ENCODE peak calls at places on chromosomes 3 and 15, in nine cellular contexts. F is HCT116, H is A549, Y is ovary, C is endothelial cell of umbilical vein, L is upper lobe of left lung, R is suprapubic skin, D is HepG2, S is IMR-90. Z is an unnamed sample.

GRCh38 chr15:27260523-27260922 is 289.5 kb downstream of the GABRG3 start:
- DNase-seq in H (no peak), L (no peak), F (no peak), R (no peak), C (no peak), S (no peak), Y (no peak), D (no peak), Z (no peak)

GRCh38 chr3:130379274-130379673 is 33.8 kb downstream of the COL6A5 start:
- DNase-seq in F (no peak), C (no peak), S (no peak), H (no peak), R (no peak), D (no peak), Y (no peak), L (no peak), Z (no peak)

GRCh38 chr3:63818282-63819150 is 583 bp upstream of the C3orf49 start:
- DNase-seq in L (peak), Y (peak), F (peak), C (peak), R (peak), D (peak), S (peak), H (peak), Z (peak)

GRCh38 chr15:62119224-62119925 is 45.7 kb downstream of the C2CD4B start:
- DNase-seq in R (no peak), L (no peak), H (peak), C (peak), S (peak), D (peak), F (peak), Y (no peak), Z (no peak)

GRCh38 chr3:176992565-176992964 is 204.7 kb downstream of the TBL1XR1 start:
- DNase-seq in S (no peak), L (no peak), R (no peak), F (no peak), D (no peak), C (no peak), Y (no peak), H (no peak), Z (no peak)

GRCh38 chr3:28334552-28334951 is 14.0 kb upstream of the ZCWPW2 start:
- DNase-seq in H (no peak), S (peak), L (no peak), R (no peak), Y (no peak), F (no peak), D (no peak), C (no peak), Z (no peak)

GRCh38 chr15:85646538-85647091 is 148.1 kb downstream of the KLHL25 start:
- DNase-seq in D (no peak), R (no peak), S (peak), H (no peak), F (no peak), L (no peak), C (peak), Y (no peak), Z (no peak)

GRCh38 chr3:150184426-150185071 is 213.9 kb upstream of the PFN2 start:
- DNase-seq in D (peak), Y (no peak), L (no peak), R (no peak), H (peak), F (no peak), C (no peak), S (peak), Z (no peak)

GRCh38 chr15:26985050-26985449 is 14.1 kb downstream of the GABRG3 start:
- DNase-seq in R (no peak), D (no peak), F (no peak), C (no peak), S (no peak), L (no peak), Y (no peak), H (no peak), Z (no peak)

GRCh38 chr3:191414286-191414685 is 46.7 kb upstream of the PYDC2 start:
- DNase-seq in C (no peak), S (peak), L (no peak), F (no peak), Y (no peak), D (no peak), H (no peak), R (no peak), Z (no peak)

GRCh38 chr3:5056005-5056391 is 66.1 kb upstream of the ARL8B start:
- DNase-seq in S (no peak), D (no peak), L (no peak), C (no peak), Y (no peak), R (no peak), F (no peak), H (no peak), Z (no peak)

GRCh38 chr15:54990793-54991192 is 205.9 kb downstream of the RSL24D1 start:
- DNase-seq in D (no peak), L (no peak), S (no peak), H (no peak), C (no peak), F (no peak), Y (no peak), R (no peak), Z (no peak)

GRCh38 chr15:64947211-64947610 is 35.5 kb downstream of the ANKDD1A start:
- DNase-seq in F (no peak), R (no peak), H (no peak), C (no peak), L (no peak), S (no peak), D (no peak), Y (no peak), Z (no peak)

GRCh38 chr3:150588027-150588830 is 14.9 kb upstream of the SELENOT start:
- DNase-seq in L (peak), F (no peak), H (no peak), R (no peak), S (no peak), Y (no peak), D (no peak), C (no peak), Z (peak)

GRCh38 chr3:81723732-81724313 is 37.6 kb downstream of the GBE1 start:
- DNase-seq in Y (no peak), L (no peak), S (peak), D (peak), H (no peak), R (no peak), F (no peak), C (peak), Z (no peak)

GRCh38 chr3:15271785-15272381 is 60.5 kb downstream of the SH3BP5 start:
- DNase-seq in H (no peak), S (no peak), F (no peak), Y (peak), D (no peak), R (no peak), C (no peak), L (peak), Z (no peak)

GRCh38 chr15:62240697-62241096 is 75.6 kb upstream of the C2CD4B start:
- DNase-seq in H (no peak), S (no peak), F (no peak), Y (no peak), C (no peak), R (no peak), D (no peak), L (no peak), Z (no peak)

GRCh38 chr3:123444023-123444422 is 4.9 kb downstream of the ADCY5 start:
- DNase-seq in C (no peak), Y (no peak), F (no peak), H (no peak), R (no peak), L (no peak), S (no peak), D (no peak), Z (no peak)

GRCh38 chr3:38649500-38650247 is at the start of gene SCN5A:
- DNase-seq in F (no peak), C (peak), D (no peak), R (no peak), Y (peak), L (peak), S (no peak), H (peak), Z (peak)

GRCh38 chr3:110932515-110933095 is 139.0 kb upstream of the NECTIN3 start:
- DNase-seq in F (no peak), R (no peak), C (no peak), H (no peak), Y (no peak), S (peak), D (no peak), L (no peak), Z (no peak)

GRCh38 chr3:155064920-155065319 is 15.2 kb upstream of the MME start:
- DNase-seq in R (no peak), Y (no peak), L (no peak), H (no peak), C (no peak), S (no peak), F (no peak), D (no peak), Z (no peak)

GRCh38 chr3:120162400-120162799 is 68.2 kb upstream of the GSK3B start:
- DNase-seq in R (no peak), H (no peak), Y (no peak), D (no peak), L (no peak), F (no peak), C (no peak), S (peak), Z (no peak)

GRCh38 chr3:50633233-50633795 is 16.4 kb downstream of the MAPKAPK3 start:
- DNase-seq in F (no peak), Y (no peak), S (no peak), D (no peak), L (no peak), H (no peak), C (no peak), R (no peak), Z (no peak)

GRCh38 chr3:120693439-120694172 is 11.6 kb upstream of the HGD start:
- DNase-seq in H (no peak), L (no peak), S (peak), D (peak), Y (no peak), F (no peak), R (no peak), C (peak), Z (peak)

GRCh38 chr3:115164374-115165221 is 17.5 kb upstream of the ZBTB20 start:
- DNase-seq in L (no peak), D (no peak), Y (no peak), R (no peak), H (no peak), C (no peak), S (no peak), F (no peak), Z (no peak)

GRCh38 chr15:72141171-72142084 is 23.2 kb downstream of the SENP8 start:
- DNase-seq in F (no peak), C (peak), Y (no peak), L (no peak), D (peak), H (no peak), S (no peak), R (no peak), Z (peak)

GRCh38 chr15:86201313-86202008 is 121.8 kb downstream of the AGBL1 start:
- DNase-seq in R (no peak), H (no peak), F (no peak), D (no peak), Y (no peak), L (no peak), C (no peak), S (no peak), Z (no peak)

GRCh38 chr3:106348142-106348690 is 479.4 kb upstream of the CBLB start:
- DNase-seq in F (no peak), C (no peak), R (no peak), D (no peak), S (no peak), H (no peak), L (no peak), Y (no peak), Z (no peak)

GRCh38 chr3:163056874-163057497 is 1560.4 kb downstream of the OTOL1 start:
- DNase-seq in C (no peak), D (peak), Y (no peak), R (no peak), F (peak), S (peak), L (no peak), H (peak), Z (peak)

GRCh38 chr3:42999212-42999611 is 20.1 kb downstream of the GASK1A start:
- DNase-seq in Y (no peak), H (no peak), F (no peak), L (no peak), C (no peak), R (no peak), D (no peak), S (no peak), Z (no peak)

GRCh38 chr3:110933786-110934415 is 137.7 kb upstream of the NECTIN3 start:
- DNase-seq in F (no peak), L (no peak), S (peak), C (no peak), H (no peak), R (no peak), Y (no peak), D (no peak), Z (no peak)

DNA sequence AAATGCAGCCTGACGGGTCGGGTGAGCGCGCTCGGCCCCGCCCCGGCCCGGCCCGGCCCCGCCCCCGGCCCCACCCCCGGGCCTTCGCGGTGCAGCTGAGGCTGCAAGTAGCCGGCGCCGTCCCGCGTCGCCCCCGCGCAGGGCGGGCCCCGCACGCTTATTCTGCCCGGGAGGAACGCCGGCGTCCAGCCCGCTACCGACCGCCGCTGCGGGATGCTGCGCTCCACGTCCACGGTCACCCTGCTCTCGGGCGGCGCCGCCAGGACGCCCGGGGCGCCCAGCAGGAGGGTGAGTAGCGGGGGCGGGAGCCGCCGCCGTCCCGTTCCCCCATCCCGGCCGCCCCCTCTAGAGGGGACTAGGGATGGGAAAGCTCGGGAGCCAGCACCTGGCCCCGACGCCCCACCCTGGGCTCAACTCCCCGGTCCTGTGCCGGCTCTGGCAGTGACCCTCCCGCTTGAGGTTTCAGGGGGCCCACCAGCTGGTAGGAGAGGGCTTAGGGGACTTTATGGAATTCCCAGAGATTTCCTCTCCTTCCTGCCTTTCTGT is at the start of gene MYZAP:
- DNase-seq in D (no peak), Y (peak), S (no peak), F (no peak), H (peak), R (peak), L (peak), C (peak), Z (peak)
- TF ChIP-seq POLR2A in D (no peak), Y (no peak), S (no peak), F (no peak), H (no peak), R (no peak), L (no peak), C (peak), Z (no peak)

GRCh38 chr3:182133752-182134151 is 422.0 kb downstream of the SOX2 start:
- DNase-seq in C (no peak), D (no peak), L (no peak), F (no peak), H (no peak), Y (no peak), S (no peak), R (no peak), Z (no peak)

GRCh38 chr3:182139627-182140357 is 428.1 kb downstream of the SOX2 start:
- DNase-seq in Y (no peak), H (no peak), C (no peak), L (no peak), S (no peak), D (no peak), R (no peak), F (no peak), Z (no peak)

GRCh38 chr3:182138388-182138787 is 426.7 kb downstream of the SOX2 start:
- DNase-seq in H (no peak), Y (no peak), C (no peak), S (no peak), L (no peak), F (no peak), R (no peak), D (no peak), Z (no peak)

GRCh38 chr3:182135056-182135455 is 423.3 kb downstream of the SOX2 start:
- DNase-seq in H (no peak), Y (no peak), F (no peak), C (no peak), D (no peak), L (no peak), S (no peak), R (no peak), Z (no peak)

DNA sequence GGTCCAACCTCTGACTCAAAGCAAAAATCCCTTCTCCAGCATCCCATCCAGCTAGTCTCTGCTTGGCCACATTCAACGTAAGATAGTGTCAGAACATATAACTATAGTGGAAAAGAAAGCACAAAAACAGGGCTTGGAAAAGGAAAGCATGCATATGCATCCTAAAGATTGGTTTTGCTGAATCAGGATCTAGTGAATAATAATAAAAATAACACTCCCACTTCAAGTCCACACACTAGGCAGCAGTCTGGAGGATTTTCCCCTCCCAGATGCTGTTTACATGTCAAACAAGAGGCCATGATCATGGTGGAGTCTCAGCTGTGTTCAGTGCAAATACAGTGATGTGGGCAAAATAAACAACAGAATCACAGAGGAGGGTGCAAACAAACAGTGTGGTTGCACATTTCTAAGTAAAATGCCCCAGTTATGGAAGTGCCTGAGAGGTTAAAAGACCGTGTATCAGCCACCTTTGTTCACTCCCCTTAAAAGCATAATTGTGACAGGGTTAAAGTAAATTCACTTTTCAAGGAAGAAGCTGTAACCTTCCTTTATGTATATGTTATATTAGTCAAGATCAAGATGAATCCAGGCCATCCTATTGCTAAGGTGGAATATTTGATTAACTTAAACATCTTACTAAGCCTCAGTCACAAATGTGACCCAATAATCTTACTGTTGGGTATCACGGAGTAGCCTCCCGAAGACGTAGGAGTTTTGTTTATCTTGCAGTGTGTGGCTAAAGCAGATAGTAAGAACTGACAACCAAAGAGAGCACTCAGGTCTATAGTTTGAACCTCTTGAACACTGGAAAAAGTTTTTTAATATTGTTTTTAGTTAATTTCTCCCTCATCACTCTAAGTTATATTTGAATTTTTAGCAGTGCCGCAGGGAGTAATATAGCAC is 424.5 kb downstream of the SOX2 start:
- DNase-seq in R (no peak), S (no peak), C (no peak), Y (no peak), L (no peak), D (peak), F (no peak), H (peak), Z (no peak)
- TF ChIP-seq POLR2A in R (no peak), S (no peak), C (no peak), Y (no peak), L (no peak), D (no peak), F (no peak), H (no peak), Z (no peak)

GRCh38 chr15:42576776-42577175 is 1.4 kb downstream of the STARD9 start:
- DNase-seq in F (no peak), R (no peak), S (no peak), Y (no peak), C (no peak), H (no peak), D (no peak), L (no peak), Z (no peak)

GRCh38 chr15:42576040-42576594 is 711 bp downstream of the STARD9 start:
- DNase-seq in R (no peak), H (no peak), S (no peak), Y (no peak), F (no peak), C (no peak), D (no peak), L (no peak), Z (no peak)

GRCh38 chr15:42578984-42579537 is 3.7 kb downstream of the STARD9 start:
- DNase-seq in Y (no peak), H (no peak), C (no peak), R (no peak), D (no peak), F (no peak), L (no peak), S (no peak), Z (no peak)

GRCh38 chr15:42577514-42578031 is 2.2 kb downstream of the STARD9 start:
- DNase-seq in H (no peak), D (no peak), C (no peak), F (no peak), S (peak), R (no peak), L (no peak), Y (no peak), Z (no peak)

GRCh38 chr15:42575188-42576039 is at the start of gene STARD9:
- DNase-seq in F (peak), H (peak), L (peak), R (peak), S (peak), C (peak), D (peak), Y (peak), Z (peak)
- TF ChIP-seq POLR2A in F (peak), H (no peak), L (no peak), R (peak), S (peak), C (peak), D (peak), Y (peak), Z (peak)

DNA sequence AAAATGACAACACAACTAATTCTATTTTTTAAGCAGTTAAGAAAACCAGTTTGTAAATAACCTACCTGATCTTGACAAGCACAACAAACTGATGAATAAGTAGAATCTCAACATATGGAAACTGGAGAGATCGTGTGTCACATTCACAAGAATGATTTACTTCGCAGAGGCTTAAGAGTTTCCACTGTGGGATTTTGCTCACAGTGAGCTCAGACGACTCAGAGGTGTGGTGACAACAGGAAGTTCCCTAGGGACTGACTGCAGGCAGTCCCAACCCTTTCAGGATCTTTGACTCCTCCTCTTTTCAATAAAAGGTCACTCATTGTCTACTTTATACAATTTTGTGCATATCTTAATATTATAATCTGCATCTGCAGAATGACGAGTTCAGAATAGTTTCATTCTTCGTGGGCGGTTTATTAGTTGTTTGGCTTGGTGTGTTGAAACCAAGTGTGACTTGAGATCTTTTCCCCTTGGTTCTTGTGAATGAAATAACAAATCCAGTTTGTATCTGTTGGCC is at the start of gene LIPH:
- DNase-seq in R (no peak), Y (no peak), L (peak), H (peak), S (peak), F (peak), D (no peak), C (no peak), Z (no peak)
- TF ChIP-seq POLR2A in R (no peak), Y (no peak), L (no peak), H (no peak), S (no peak), F (no peak), D (no peak), C (no peak), Z (no peak)

GRCh38 chr3:32238027-32238815 is at the start of gene CMTM8:
- DNase-seq in F (no peak), Y (peak), H (peak), C (peak), R (peak), S (no peak), L (peak), D (peak), Z (peak)
- TF ChIP-seq POLR2A in F (no peak), Y (no peak), H (peak), C (no peak), R (no peak), S (no peak), L (no peak), D (peak), Z (no peak)

DNA sequence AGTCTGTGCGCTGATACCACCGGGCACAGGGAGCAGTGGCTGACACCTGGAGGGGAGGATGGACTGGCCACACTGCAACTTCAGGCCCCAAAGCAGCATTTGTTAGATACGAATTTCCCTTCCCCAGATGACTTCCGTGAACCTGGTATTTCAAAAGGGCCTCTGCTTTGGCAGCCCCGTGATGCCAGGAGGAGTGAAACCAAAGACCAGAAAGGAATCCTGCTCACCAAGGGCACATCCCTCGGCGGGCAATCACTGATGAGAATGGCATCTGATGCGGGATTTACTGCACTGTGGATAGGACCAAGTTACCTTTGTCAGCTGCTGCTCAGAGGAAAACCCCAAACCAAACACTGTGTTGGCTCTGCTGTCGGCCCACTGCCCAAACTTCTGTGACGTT is 65.5 kb downstream of the WHAMM start:
- DNase-seq in H (no peak), S (no peak), L (no peak), Y (no peak), D (no peak), F (no peak), R (no peak), C (no peak), Z (no peak)
- TF ChIP-seq POLR2A in H (no peak), S (no peak), L (no peak), Y (no peak), D (no peak), F (no peak), R (no peak), C (no peak), Z (no peak)